ENCODE peak calls at places on chromosomes 12 and 14, in nine cellular contexts. E, F, G, J, K, T, L, Z and C are unnamed samples.

GRCh38 chr12:48037267-48037915 is 33.1 kb upstream of the COL2A1 start:
- DNase-seq in K (no peak), G (no peak), T (no peak), J (no peak), L (no peak), F (no peak), E (peak), Z (no peak), C (peak)

GRCh38 chr12:1544991-1545700 is 49.2 kb downstream of the FBXL14 start:
- DNase-seq in G (no peak), J (no peak), T (no peak), F (no peak), E (peak), K (no peak), Z (no peak), L (no peak), C (no peak)

GRCh38 chr14:59283380-59283779 is 94.9 kb downstream of the DAAM1 start:
- DNase-seq in L (no peak), F (no peak), G (peak), K (no peak), Z (no peak), T (no peak), E (peak), J (no peak), C (no peak)

GRCh38 chr14:95425369-95426115 is 90.9 kb downstream of the SYNE3 start:
- DNase-seq in Z (no peak), L (no peak), T (no peak), K (no peak), F (no peak), G (no peak), E (no peak), J (no peak), C (no peak)

GRCh38 chr14:57209561-57209960 is 59.1 kb downstream of the EXOC5 start:
- DNase-seq in E (peak), F (peak), Z (no peak), L (no peak), K (no peak), T (no peak), J (no peak), G (peak), C (no peak)

GRCh38 chr12:66623455-66623854 is 55.4 kb downstream of the GRIP1 start:
- DNase-seq in G (no peak), Z (no peak), E (no peak), J (no peak), T (no peak), L (no peak), K (no peak), F (no peak), C (no peak)

GRCh38 chr12:55797068-55797467 is 20.5 kb downstream of the SARNP start:
- DNase-seq in Z (no peak), J (peak), F (no peak), G (no peak), L (no peak), K (peak), T (no peak), E (peak), C (peak)

GRCh38 chr12:51823875-51824565 is 24.5 kb downstream of the FIGNL2 start:
- DNase-seq in J (no peak), F (peak), K (peak), Z (no peak), E (peak), L (no peak), G (peak), T (no peak), C (no peak)

GRCh38 chr12:110223777-110224378 is 57.2 kb upstream of the ATP2A2 start:
- DNase-seq in F (peak), G (no peak), E (peak), Z (no peak), L (no peak), T (no peak), K (no peak), J (no peak), C (no peak)

GRCh38 chr14:89992273-89992672 is 36.5 kb downstream of the TDP1 start:
- DNase-seq in T (no peak), Z (no peak), F (no peak), G (no peak), K (no peak), J (no peak), L (no peak), E (no peak), C (no peak)

GRCh38 chr12:14618990-14619389 is 51.3 kb upstream of the PLBD1 start:
- DNase-seq in L (no peak), F (no peak), Z (no peak), E (peak), K (peak), G (no peak), T (no peak), J (no peak), C (no peak)

GRCh38 chr12:76047742-76048141 is 16.2 kb upstream of the PHLDA1 start:
- DNase-seq in K (no peak), E (no peak), J (no peak), Z (no peak), L (no peak), G (no peak), F (no peak), T (no peak), C (no peak)

GRCh38 chr12:88615490-88615889 is 35.2 kb upstream of the KITLG start:
- DNase-seq in Z (no peak), E (no peak), L (no peak), F (no peak), T (no peak), J (no peak), G (no peak), K (no peak), C (no peak)

GRCh38 chr14:94278732-94279131 is 14.3 kb downstream of the SERPINA10 start:
- DNase-seq in K (no peak), G (no peak), Z (no peak), F (no peak), J (no peak), T (no peak), L (no peak), E (no peak), C (no peak)

GRCh38 chr14:75597149-75597548 is 18.7 kb downstream of the FLVCR2 start:
- DNase-seq in F (no peak), G (no peak), J (no peak), E (no peak), Z (no peak), L (no peak), T (no peak), K (no peak), C (no peak)

GRCh38 chr14:34325493-34325892 is 136.5 kb downstream of the SPTSSA start:
- DNase-seq in T (no peak), F (no peak), J (no peak), Z (no peak), L (no peak), G (no peak), K (no peak), E (no peak), C (no peak)

GRCh38 chr12:64747681-64748080 is 11.5 kb downstream of the GNS start:
- DNase-seq in F (no peak), J (no peak), E (no peak), Z (no peak), K (no peak), L (no peak), T (no peak), G (no peak), C (no peak)

GRCh38 chr12:27549231-27549800 is 25.3 kb downstream of the PPFIBP1 start:
- DNase-seq in Z (no peak), J (no peak), T (no peak), F (peak), L (no peak), G (peak), K (peak), E (peak), C (no peak)

GRCh38 chr12:98592825-98593322 is 612 bp upstream of the SLC25A3 start:
- DNase-seq in J (no peak), K (no peak), T (no peak), G (no peak), E (no peak), Z (no peak), F (no peak), L (no peak), C (no peak)

GRCh38 chr12:96908170-96908675 is 1.2 kb downstream of the NEDD1 start:
- DNase-seq in Z (no peak), L (no peak), G (no peak), K (no peak), J (peak), T (no peak), E (no peak), F (no peak), C (no peak)

GRCh38 chr12:29616664-29617409 is 119.4 kb upstream of the OVCH1 start:
- DNase-seq in K (peak), F (peak), L (no peak), J (no peak), E (peak), T (no peak), Z (no peak), G (no peak), C (no peak)

GRCh38 chr14:75409425-75410205 is 18.2 kb upstream of the JDP2 start:
- DNase-seq in G (no peak), F (no peak), L (no peak), J (no peak), E (no peak), T (no peak), Z (no peak), K (no peak), C (no peak)

GRCh38 chr12:46209165-46209564 is 59.7 kb downstream of the SLC38A1 start:
- DNase-seq in K (no peak), L (no peak), Z (no peak), J (no peak), G (no peak), T (no peak), F (no peak), E (peak), C (no peak)

GRCh38 chr14:96797943-96798349 is 764 bp downstream of the VRK1 start:
- DNase-seq in T (no peak), K (no peak), J (peak), L (no peak), G (no peak), F (no peak), Z (no peak), E (no peak), C (no peak)

GRCh38 chr12:50224026-50224692 is 57.0 kb upstream of the CERS5 start:
- DNase-seq in G (no peak), E (peak), J (no peak), F (no peak), T (no peak), Z (peak), L (no peak), K (no peak), C (no peak)

GRCh38 chr12:56321027-56321426 is 5.2 kb upstream of the CNPY2 start:
- DNase-seq in E (no peak), F (no peak), Z (no peak), K (no peak), G (no peak), L (no peak), J (no peak), T (no peak), C (no peak)

GRCh38 chr14:65745396-65746190 is 333.1 kb downstream of the FUT8 start:
- DNase-seq in G (no peak), K (no peak), J (no peak), E (no peak), Z (no peak), L (no peak), F (no peak), T (no peak), C (no peak)

GRCh38 chr14:44010071-44010470 is 497.0 kb downstream of the FSCB start:
- DNase-seq in F (no peak), Z (no peak), T (no peak), K (no peak), E (no peak), L (no peak), G (no peak), J (no peak), C (no peak)

GRCh38 chr14:97057238-97057637 is 260.1 kb downstream of the VRK1 start:
- DNase-seq in F (no peak), E (no peak), L (no peak), J (no peak), K (no peak), T (no peak), Z (no peak), G (no peak), C (no peak)

GRCh38 chr14:90658541-90658967 is 157.7 kb downstream of the TTC7B start:
- DNase-seq in G (no peak), L (no peak), Z (no peak), T (no peak), J (peak), E (peak), F (no peak), K (no peak), C (no peak)

GRCh38 chr12:126953365-126953889 is 1313.5 kb upstream of the TMEM132C start:
- DNase-seq in F (no peak), J (no peak), E (no peak), L (no peak), K (no peak), Z (no peak), T (no peak), G (no peak), C (no peak)

GRCh38 chr12:42568952-42569916 is 20.3 kb downstream of the PRICKLE1 start:
- DNase-seq in T (no peak), G (no peak), E (peak), F (peak), J (peak), Z (no peak), L (no peak), K (peak), C (no peak)

GRCh38 chr12:44812062-44812461 is 64.1 kb downstream of the NELL2 start:
- DNase-seq in E (no peak), G (no peak), K (no peak), Z (no peak), J (peak), L (no peak), T (no peak), F (no peak), C (peak)

GRCh38 chr12:130079254-130079653 is 83.0 kb upstream of the FZD10 start:
- DNase-seq in Z (no peak), E (no peak), G (no peak), T (no peak), J (no peak), F (no peak), L (no peak), K (no peak), C (no peak)

GRCh38 chr12:77218278-77218677 is 152.9 kb upstream of the E2F7 start:
- DNase-seq in L (no peak), G (no peak), F (no peak), J (no peak), K (no peak), E (no peak), Z (no peak), T (no peak), C (no peak)

GRCh38 chr12:481422-481821 is 21.7 kb downstream of the B4GALNT3 start:
- DNase-seq in G (no peak), L (no peak), E (peak), T (peak), J (no peak), Z (no peak), K (peak), F (no peak), C (no peak)

GRCh38 chr12:3231399-3231876 is 154.3 kb downstream of the TSPAN9 start:
- DNase-seq in F (no peak), E (no peak), L (no peak), J (no peak), K (no peak), T (peak), G (no peak), Z (no peak), C (no peak)